ENCODE peak calls at places on chromosomes 4 and X, in four cellular contexts. Z is WERI-Rb-1, G is AG04449, H is HFF-Myc. C is an unnamed sample.

GRCh38 chr4:151674804-151675290 is 86.0 kb downstream of the GATB start:
- DNase-seq in G (no peak), H (no peak), Z (peak), C (no peak)

GRCh38 chr4:157004279-157005161 is 32.9 kb upstream of the PDGFC start:
- DNase-seq in H (no peak), G (no peak), Z (no peak), C (no peak)

GRCh38 chrX:35562395-35562794 is 235.7 kb upstream of the MAGEB16 start:
- DNase-seq in H (no peak), Z (no peak), G (no peak), C (no peak)

GRCh38 chrX:15269618-15270521 is at the start of gene ASB9:
- DNase-seq in Z (no peak), H (peak), G (peak), C (peak)

GRCh38 chr4:94621491-94622080 is 136.2 kb upstream of the BMPR1B start:
- DNase-seq in H (no peak), G (no peak), Z (peak), C (no peak)

GRCh38 chr4:142434519-142435224 is 411.4 kb downstream of the INPP4B start:
- DNase-seq in H (no peak), Z (peak), G (no peak), C (no peak)

GRCh38 chr4:53605783-53606182 is 14.5 kb upstream of the LNX1 start:
- DNase-seq in Z (no peak), G (no peak), H (no peak), C (no peak)

GRCh38 chrX:109911046-109911445 is 91.9 kb upstream of the TMEM164 start:
- DNase-seq in Z (no peak), H (no peak), G (no peak), C (no peak)

GRCh38 chrX:86192827-86193226 is 44.6 kb downstream of the DACH2 start:
- DNase-seq in G (no peak), Z (no peak), H (no peak), C (no peak)

GRCh38 chr4:88696620-88697019 is 1.0 kb downstream of the NAP1L5 start:
- DNase-seq in H (no peak), Z (no peak), G (no peak), C (no peak)

GRCh38 chrX:534804-535203 is 95.8 kb upstream of the SHOX start:
- DNase-seq in G (no peak), Z (no peak), H (no peak), C (no peak)

GRCh38 chr4:114378306-114378903 is 220.2 kb upstream of the UGT8 start:
- DNase-seq in G (no peak), H (peak), Z (no peak), C (no peak)

GRCh38 chrX:44253573-44253942 is 89.9 kb downstream of the EFHC2 start:
- DNase-seq in Z (no peak), G (no peak), H (no peak), C (no peak)
- H3K4me3 ChIP-seq in Z (no peak), G (no peak), H (no peak), C (no peak)

DNA sequence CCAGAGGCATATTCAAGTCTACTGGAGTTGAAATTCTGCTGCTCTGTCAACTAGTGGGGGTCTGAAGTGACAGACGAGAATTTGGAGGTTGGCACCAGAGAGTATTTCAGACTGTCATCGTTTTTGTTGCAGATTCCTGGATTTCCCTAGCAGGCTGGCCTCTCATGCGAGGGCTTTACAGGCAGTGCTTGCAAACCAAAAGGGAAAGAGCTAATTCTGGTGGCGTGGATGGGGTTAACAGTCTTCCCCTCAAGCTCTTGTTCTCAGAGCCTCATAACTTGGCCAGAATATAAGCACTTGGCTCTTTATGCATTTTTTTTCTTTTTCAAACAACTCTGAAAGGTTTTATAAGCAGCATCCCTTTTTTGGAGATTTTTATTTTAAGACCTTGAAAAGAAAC is at the start of gene SPARCL1:
- DNase-seq in H (no peak), G (no peak), Z (no peak), C (no peak)
- H3K4me3 ChIP-seq in H (no peak), G (no peak), Z (no peak), C (no peak)

GRCh38 chrX:49165901-49166881 is 3.6 kb downstream of the MAGIX start:
- DNase-seq in H (no peak), Z (no peak), G (no peak), C (no peak)
- H3K4me3 ChIP-seq in H (peak), Z (no peak), G (peak), C (peak)

GRCh38 chrX:30992381-30992904 is 79.4 kb downstream of the FTHL17 start:
- DNase-seq in H (no peak), G (no peak), Z (no peak), C (no peak)

GRCh38 chrX:30990361-30990760 is 81.5 kb downstream of the FTHL17 start:
- DNase-seq in G (no peak), Z (no peak), H (no peak), C (no peak)

GRCh38 chrX:30995705-30996104 is 76.1 kb downstream of the FTHL17 start:
- DNase-seq in G (no peak), Z (no peak), H (no peak), C (no peak)

GRCh38 chrX:30995060-30995700 is 76.7 kb downstream of the FTHL17 start:
- DNase-seq in G (no peak), H (no peak), Z (no peak), C (no peak)
- H3K4me3 ChIP-seq in G (no peak), H (no peak), Z (no peak), C (no peak)

GRCh38 chrX:44344194-44344593 is 722 bp upstream of the EFHC2 start:
- DNase-seq in H (no peak), Z (no peak), G (no peak), C (no peak)

GRCh38 chrX:44344687-44345086 is 1.2 kb upstream of the EFHC2 start:
- DNase-seq in Z (no peak), H (no peak), G (no peak), C (no peak)

GRCh38 chrX:44342866-44343265 is 606 bp downstream of the EFHC2 start:
- DNase-seq in H (no peak), Z (no peak), G (no peak), C (no peak)

GRCh38 chrX:44338361-44338760 is 5.1 kb downstream of the EFHC2 start:
- DNase-seq in Z (no peak), G (no peak), H (no peak), C (no peak)

GRCh38 chrX:44343412-44343942 is at the start of gene EFHC2:
- DNase-seq in Z (peak), H (no peak), G (no peak), C (no peak)
- H3K4me3 ChIP-seq in Z (peak), H (peak), G (peak), C (peak)

GRCh38 chr4:39850727-39851126 is 127.0 kb downstream of the PDS5A start:
- DNase-seq in H (no peak), Z (no peak), G (no peak), C (no peak)

GRCh38 chr4:39860804-39861203 is 116.9 kb downstream of the PDS5A start:
- DNase-seq in H (no peak), G (no peak), Z (no peak), C (no peak)

GRCh38 chr4:39855909-39856512 is 121.7 kb downstream of the PDS5A start:
- DNase-seq in Z (no peak), H (no peak), G (no peak), C (no peak)
- H3K4me3 ChIP-seq in Z (no peak), H (no peak), G (no peak), C (no peak)

GRCh38 chrX:129954804-129955203 is 27.6 kb upstream of the BCORL1 start:
- DNase-seq in G (no peak), H (no peak), Z (no peak), C (no peak)

GRCh38 chrX:129956765-129957164 is 25.7 kb upstream of the BCORL1 start:
- DNase-seq in Z (no peak), G (no peak), H (no peak), C (no peak)

GRCh38 chrX:129955682-129956081 is 26.8 kb upstream of the BCORL1 start:
- DNase-seq in G (no peak), H (no peak), Z (no peak), C (no peak)

GRCh38 chrX:129957241-129958099 is 25.0 kb upstream of the BCORL1 start:
- DNase-seq in G (no peak), Z (peak), H (no peak), C (no peak)

DNA sequence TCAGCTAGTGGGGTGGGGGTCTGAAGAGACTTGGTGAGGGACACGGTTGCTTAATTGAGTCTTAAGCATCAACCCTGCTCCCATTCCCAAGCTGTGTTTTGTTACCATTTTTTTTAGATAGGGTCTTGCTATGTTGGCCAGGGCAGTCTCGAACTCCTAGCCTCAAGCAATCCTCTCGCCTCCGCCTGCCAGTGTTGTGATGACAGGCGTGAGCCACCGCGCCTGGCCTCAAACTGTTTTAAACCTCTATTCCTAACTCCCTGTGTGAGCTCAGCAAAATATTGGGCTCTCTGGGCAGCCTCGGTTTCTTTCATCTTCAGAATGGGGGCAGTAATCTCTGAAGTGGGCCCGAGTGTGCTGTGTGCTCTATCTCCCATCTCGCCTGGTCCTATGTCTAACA is 26.3 kb upstream of the BCORL1 start:
- DNase-seq in H (no peak), G (no peak), Z (no peak), C (no peak)
- H3K4me3 ChIP-seq in H (no peak), G (no peak), Z (no peak), C (no peak)

DNA sequence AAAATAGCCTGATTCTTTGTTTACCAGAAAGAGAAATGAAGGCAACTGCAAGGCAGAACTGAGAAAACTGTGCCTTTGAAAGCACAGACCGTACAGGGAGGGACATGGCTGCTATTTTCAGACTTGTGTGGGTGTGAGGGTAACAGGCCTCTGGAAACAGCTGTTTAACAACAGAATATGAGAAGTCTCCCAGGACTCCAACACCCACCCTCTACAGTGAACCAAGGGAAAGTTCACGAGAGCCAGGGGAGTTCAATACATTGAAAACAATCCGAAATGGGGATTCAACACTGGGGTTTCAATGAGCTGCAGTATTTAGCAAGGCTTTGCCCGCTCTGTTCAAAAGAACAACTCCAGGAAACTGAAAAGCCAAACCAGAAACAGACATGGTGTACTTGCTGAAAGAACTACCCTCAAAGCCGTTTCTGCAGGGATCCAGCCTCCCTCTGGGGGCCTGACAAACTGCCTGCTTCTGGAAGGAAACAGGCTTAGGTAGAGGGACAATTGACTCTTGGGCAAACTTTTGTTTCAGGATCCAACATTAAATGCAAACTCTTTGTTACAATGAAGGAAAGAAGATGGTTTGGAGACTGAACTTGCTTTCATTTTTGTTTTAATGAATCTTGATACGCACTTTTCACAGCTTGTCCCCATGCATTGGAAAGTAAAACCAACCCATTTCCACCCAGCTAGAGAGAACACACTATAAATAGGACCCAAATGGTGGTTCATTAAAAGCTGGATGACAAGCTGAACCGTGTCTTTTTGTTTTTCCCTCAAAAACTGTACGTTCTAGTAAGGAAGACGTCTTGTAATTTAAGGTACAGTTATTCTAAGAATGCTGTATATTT is 95.5 kb upstream of the EGFL6 start:
- DNase-seq in G (no peak), H (no peak), Z (no peak), C (no peak)
- H3K4me3 ChIP-seq in G (no peak), H (no peak), Z (no peak), C (no peak)